ENCODE peak calls at places on chromosome 21, in four cellular contexts. One of them, this sample, is unnamed.

GRCh38 chr21:26082549-26082948 is 88.0 kb downstream of the APP start:
- DNase-seq in body of pancreas: no peak
- DNase-seq in stimulated activated CD8-positive, alpha-beta memory T cell treated with anti-CD3 and anti-CD28 coated beads, Interleukin-12 subunit alpha, Interleukin-12 subunit beta, amount 100 ng/mL, for 4 hours: no peak
- DNase-seq in stimulated activated CD4-positive, alpha-beta T cell treated with anti-CD3 and anti-CD28 coated beads, TNF-alpha, amount 100 ng/mL, for 4 hours: no peak
- DNase-seq in this sample: no peak

GRCh38 chr21:43270800-43271261 is 102.0 kb downstream of the CRYAA start:
- DNase-seq in body of pancreas: no peak
- DNase-seq in stimulated activated CD8-positive, alpha-beta memory T cell treated with anti-CD3 and anti-CD28 coated beads, Interleukin-12 subunit alpha, Interleukin-12 subunit beta, amount 100 ng/mL, for 4 hours: no peak
- DNase-seq in stimulated activated CD4-positive, alpha-beta T cell treated with anti-CD3 and anti-CD28 coated beads, TNF-alpha, amount 100 ng/mL, for 4 hours: no peak
- DNase-seq in this sample: no peak

GRCh38 chr21:41678944-41679343 is 87.9 kb downstream of the RIPK4 start:
- DNase-seq in body of pancreas: peak; percentile 98
- DNase-seq in stimulated activated CD8-positive, alpha-beta memory T cell treated with anti-CD3 and anti-CD28 coated beads, Interleukin-12 subunit alpha, Interleukin-12 subunit beta, amount 100 ng/mL, for 4 hours: no peak
- DNase-seq in stimulated activated CD4-positive, alpha-beta T cell treated with anti-CD3 and anti-CD28 coated beads, TNF-alpha, amount 100 ng/mL, for 4 hours: no peak
- DNase-seq in this sample: peak; percentile 95

GRCh38 chr21:43835861-43836260 is 29.2 kb upstream of the AGPAT3 start:
- DNase-seq in body of pancreas: no peak
- DNase-seq in stimulated activated CD8-positive, alpha-beta memory T cell treated with anti-CD3 and anti-CD28 coated beads, Interleukin-12 subunit alpha, Interleukin-12 subunit beta, amount 100 ng/mL, for 4 hours: no peak
- DNase-seq in stimulated activated CD4-positive, alpha-beta T cell treated with anti-CD3 and anti-CD28 coated beads, TNF-alpha, amount 100 ng/mL, for 4 hours: no peak
- DNase-seq in this sample: no peak

GRCh38 chr21:46159390-46159789 is 4.0 kb upstream of the FTCD start:
- DNase-seq in body of pancreas: no peak
- DNase-seq in stimulated activated CD8-positive, alpha-beta memory T cell treated with anti-CD3 and anti-CD28 coated beads, Interleukin-12 subunit alpha, Interleukin-12 subunit beta, amount 100 ng/mL, for 4 hours: no peak
- DNase-seq in stimulated activated CD4-positive, alpha-beta T cell treated with anti-CD3 and anti-CD28 coated beads, TNF-alpha, amount 100 ng/mL, for 4 hours: no peak
- DNase-seq in this sample: no peak

GRCh38 chr21:42234464-42235241 is 15.7 kb downstream of the ABCG1 start:
- DNase-seq in body of pancreas: peak; percentile 64
- DNase-seq in stimulated activated CD8-positive, alpha-beta memory T cell treated with anti-CD3 and anti-CD28 coated beads, Interleukin-12 subunit alpha, Interleukin-12 subunit beta, amount 100 ng/mL, for 4 hours: peak; percentile 57
- DNase-seq in stimulated activated CD4-positive, alpha-beta T cell treated with anti-CD3 and anti-CD28 coated beads, TNF-alpha, amount 100 ng/mL, for 4 hours: peak; percentile 39
- DNase-seq in this sample: peak; percentile 85

GRCh38 chr21:33541105-33541711 is 709 bp downstream of the GART start:
- DNase-seq in body of pancreas: no peak
- DNase-seq in stimulated activated CD8-positive, alpha-beta memory T cell treated with anti-CD3 and anti-CD28 coated beads, Interleukin-12 subunit alpha, Interleukin-12 subunit beta, amount 100 ng/mL, for 4 hours: no peak
- DNase-seq in stimulated activated CD4-positive, alpha-beta T cell treated with anti-CD3 and anti-CD28 coated beads, TNF-alpha, amount 100 ng/mL, for 4 hours: no peak
- DNase-seq in this sample: peak; percentile 69

GRCh38 chr21:32653326-32653901 is 41.2 kb upstream of the CFAP298 start:
- DNase-seq in body of pancreas: peak; percentile 31
- DNase-seq in stimulated activated CD8-positive, alpha-beta memory T cell treated with anti-CD3 and anti-CD28 coated beads, Interleukin-12 subunit alpha, Interleukin-12 subunit beta, amount 100 ng/mL, for 4 hours: no peak
- DNase-seq in stimulated activated CD4-positive, alpha-beta T cell treated with anti-CD3 and anti-CD28 coated beads, TNF-alpha, amount 100 ng/mL, for 4 hours: no peak
- DNase-seq in this sample: peak; percentile 69

GRCh38 chr21:42225042-42225441 is 6.1 kb downstream of the ABCG1 start:
- DNase-seq in body of pancreas: no peak
- DNase-seq in stimulated activated CD8-positive, alpha-beta memory T cell treated with anti-CD3 and anti-CD28 coated beads, Interleukin-12 subunit alpha, Interleukin-12 subunit beta, amount 100 ng/mL, for 4 hours: no peak
- DNase-seq in stimulated activated CD4-positive, alpha-beta T cell treated with anti-CD3 and anti-CD28 coated beads, TNF-alpha, amount 100 ng/mL, for 4 hours: no peak
- DNase-seq in this sample: no peak

GRCh38 chr21:17730782-17731181 is 88.4 kb downstream of the C21orf91 start:
- DNase-seq in body of pancreas: no peak
- DNase-seq in stimulated activated CD8-positive, alpha-beta memory T cell treated with anti-CD3 and anti-CD28 coated beads, Interleukin-12 subunit alpha, Interleukin-12 subunit beta, amount 100 ng/mL, for 4 hours: no peak
- DNase-seq in stimulated activated CD4-positive, alpha-beta T cell treated with anti-CD3 and anti-CD28 coated beads, TNF-alpha, amount 100 ng/mL, for 4 hours: no peak
- DNase-seq in this sample: no peak